ENCODE peak calls at places on chromosomes 6 and 20, in six cellular contexts. I is HepG2, G is H1, P is WTC11, T is GM12878, R is K562. Q is an unnamed sample.

GRCh38 chr6:8940356-8940755 is 505.0 kb upstream of the SLC35B3 start:
- DNase-seq in T (no peak), I (no peak), R (no peak), G (no peak), P (no peak), Q (no peak)

GRCh38 chr20:24589845-24590192 is 120.4 kb downstream of the SYNDIG1 start:
- DNase-seq in I (no peak), G (peak), P (no peak), T (no peak), R (peak), Q (no peak)

GRCh38 chr6:110951008-110951407 is 7.5 kb upstream of the GTF3C6 start:
- DNase-seq in I (no peak), P (no peak), G (no peak), T (no peak), R (no peak), Q (no peak)

GRCh38 chr6:10404799-10405524 is 9.9 kb downstream of the TFAP2A start:
- DNase-seq in T (no peak), P (no peak), I (no peak), G (no peak), R (peak), Q (peak)

GRCh38 chr6:73418081-73418741 is 23.6 kb downstream of the DDX43 start:
- DNase-seq in P (no peak), G (no peak), I (no peak), T (no peak), R (peak), Q (no peak)

GRCh38 chr6:72248621-72249020 is 362.3 kb downstream of the RIMS1 start:
- DNase-seq in I (no peak), G (no peak), R (no peak), T (no peak), P (no peak), Q (no peak)

GRCh38 chr20:13232999-13233398 is 11.9 kb downstream of the ISM1 start:
- DNase-seq in P (no peak), T (no peak), G (no peak), R (no peak), I (no peak), Q (no peak)

GRCh38 chr20:44619294-44619693 is 32.2 kb downstream of the ADA start:
- DNase-seq in R (no peak), I (no peak), P (no peak), T (no peak), G (no peak), Q (no peak)

GRCh38 chr6:163036251-163036650 is 308.5 kb downstream of the PACRG start:
- DNase-seq in T (no peak), I (no peak), R (no peak), G (no peak), P (no peak), Q (no peak)

GRCh38 chr6:93300661-93301060 is 118.7 kb downstream of the EPHA7 start:
- DNase-seq in P (no peak), I (no peak), G (no peak), R (no peak), T (no peak), Q (no peak)

GRCh38 chr6:156794546-156794945 is 17.4 kb downstream of the ARID1B start:
- DNase-seq in T (no peak), G (no peak), R (no peak), I (no peak), P (no peak), Q (no peak)

GRCh38 chr6:70219943-70220613 is 82.8 kb downstream of the COL9A1 start:
- DNase-seq in P (no peak), R (no peak), I (no peak), G (no peak), T (no peak), Q (no peak)

GRCh38 chr20:46814366-46815232 is 80.0 kb upstream of the EYA2 start:
- DNase-seq in P (peak), R (no peak), G (no peak), I (peak), T (no peak), Q (peak)

GRCh38 chr20:32012159-32012682 is 2.0 kb downstream of the CCM2L start:
- DNase-seq in T (no peak), I (no peak), R (no peak), P (no peak), G (no peak), Q (no peak)

GRCh38 chr6:2665169-2666070 is 85.3 kb downstream of the MYLK4 start:
- DNase-seq in T (no peak), G (no peak), I (no peak), P (no peak), R (no peak), Q (peak)

GRCh38 chr20:46631212-46631869 is 19.9 kb downstream of the SLC13A3 start:
- DNase-seq in P (no peak), T (no peak), R (peak), G (no peak), I (peak), Q (no peak)

GRCh38 chr6:125262026-125263013 is 39.4 kb downstream of the HDDC2 start:
- DNase-seq in P (peak), R (no peak), T (no peak), I (no peak), G (no peak), Q (no peak)

GRCh38 chr6:138560130-138560850 is 61.0 kb upstream of the NHSL1 start:
- DNase-seq in P (no peak), G (peak), R (no peak), I (peak), T (no peak), Q (no peak)

GRCh38 chr6:138245751-138246150 is 27.5 kb upstream of the PBOV1 start:
- DNase-seq in I (no peak), P (no peak), R (no peak), G (no peak), T (no peak), Q (no peak)

GRCh38 chr6:151806757-151807512 is 547 bp upstream of the ESR1 start:
- DNase-seq in R (no peak), G (peak), T (no peak), I (no peak), P (no peak), Q (peak)

DNA sequence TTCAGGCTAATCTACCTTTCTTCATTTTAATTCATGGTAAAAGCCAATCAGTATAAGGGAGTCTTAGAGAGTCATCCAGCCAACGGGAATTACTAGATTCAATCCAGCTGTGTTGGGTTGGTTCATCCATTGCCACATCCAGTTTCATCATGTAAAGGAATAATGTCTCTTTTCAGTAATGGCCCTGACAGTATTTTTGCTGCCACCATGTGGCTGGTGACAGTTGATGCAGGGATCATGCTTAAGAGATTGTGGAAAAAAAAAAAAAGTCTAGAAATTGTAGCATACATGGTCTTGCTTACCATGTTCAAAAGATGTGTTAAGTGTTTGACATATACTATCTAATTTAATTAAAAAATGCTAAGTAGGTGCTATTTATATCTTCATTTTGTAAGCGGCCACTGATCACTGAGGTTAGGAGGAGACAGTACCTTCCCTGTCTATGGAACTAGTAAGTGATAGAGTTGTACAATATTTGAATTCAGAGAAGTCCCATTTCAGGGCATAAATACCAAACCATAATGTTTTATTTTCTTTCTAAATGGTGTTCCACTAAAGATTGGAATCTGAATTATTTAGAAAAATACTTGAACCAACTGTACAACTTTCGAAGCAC is 135.9 kb downstream of the KHDRBS2 start:
- DNase-seq in G (no peak), I (peak), R (peak), T (no peak), P (no peak), Q (peak)
- TF ChIP-seq CREB1 in G (no peak), I (no peak), R (no peak), T (no peak), P (no peak), Q (no peak)

GRCh38 chr6:26474439-26474881 is 16.7 kb downstream of the BTN2A1 start:
- DNase-seq in G (no peak), R (no peak), P (no peak), I (no peak), T (no peak), Q (peak)
- TF ChIP-seq CREB1 in G (no peak), R (no peak), P (no peak), I (no peak), T (no peak), Q (no peak)

DNA sequence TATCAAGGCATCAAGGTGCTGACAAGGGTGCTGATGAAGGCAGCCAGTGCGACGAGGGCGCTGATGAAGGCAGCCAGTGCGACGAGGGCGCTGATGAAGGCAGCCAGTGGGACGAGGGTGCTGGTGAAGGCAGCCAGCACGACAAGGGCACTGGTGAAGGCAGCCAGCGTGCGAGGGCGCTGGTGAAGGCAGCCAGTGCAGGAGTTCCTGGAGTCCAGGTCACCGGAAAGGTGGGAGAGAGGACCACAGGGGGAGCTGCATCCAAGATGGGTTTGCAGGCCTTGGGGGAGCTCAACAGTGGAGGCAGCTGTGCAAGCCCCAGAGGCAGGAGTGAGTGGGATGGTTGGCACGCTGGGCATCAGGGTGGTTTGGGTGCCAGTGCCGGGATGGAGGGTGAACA is 176.3 kb downstream of the TBXT start:
- DNase-seq in G (no peak), P (no peak), T (no peak), R (no peak), I (no peak), Q (no peak)
- TF ChIP-seq CREB1 in G (no peak), P (no peak), T (no peak), R (no peak), I (no peak), Q (no peak)

GRCh38 chr20:37651932-37652331 is 41.9 kb upstream of the CTNNBL1 start:
- DNase-seq in P (peak), G (peak), T (no peak), I (peak), R (peak), Q (peak)
- TF ChIP-seq CREB1 in P (no peak), G (no peak), T (no peak), I (no peak), R (no peak), Q (no peak)

GRCh38 chr20:15141880-15142279 is 804.5 kb upstream of the FLRT3 start:
- DNase-seq in G (no peak), P (no peak), T (no peak), R (no peak), I (no peak), Q (no peak)
- TF ChIP-seq CREB1 in G (no peak), P (no peak), T (no peak), R (no peak), I (no peak), Q (no peak)

DNA sequence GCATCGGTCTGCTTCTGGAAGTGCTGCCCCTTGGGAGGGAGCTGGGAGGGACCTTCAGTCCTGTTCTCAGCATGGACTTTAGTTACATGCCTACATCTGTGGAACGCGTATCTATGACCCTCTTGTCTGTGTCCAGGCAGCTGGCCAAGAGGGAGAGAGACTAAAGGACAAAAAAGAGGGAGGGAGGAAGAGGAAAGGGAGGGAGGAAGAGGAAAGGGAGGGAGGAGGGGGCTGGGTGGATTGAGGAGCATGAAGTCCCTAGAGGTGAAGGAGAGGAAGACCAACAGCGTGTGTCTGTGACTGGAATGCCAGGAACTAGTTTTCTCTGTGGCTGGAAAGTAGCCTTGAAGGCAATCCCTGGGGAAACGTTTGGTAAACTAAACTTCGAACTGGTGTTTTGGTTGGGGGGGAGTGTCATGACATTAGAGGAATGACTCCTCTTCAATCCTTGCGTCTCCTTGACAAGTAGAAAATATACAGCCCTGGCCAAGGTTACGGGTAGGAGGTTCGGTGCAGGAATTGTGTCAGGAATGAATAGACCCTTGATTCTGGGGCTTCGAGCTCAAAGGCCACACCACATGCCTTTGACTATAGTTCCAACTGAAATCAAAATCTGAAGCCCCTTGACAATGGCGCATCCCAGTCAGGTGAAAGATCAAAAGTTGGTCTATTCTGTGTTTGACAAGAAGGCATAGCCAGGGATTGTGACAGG is 52.0 kb upstream of the PLEKHG1 start:
- DNase-seq in T (no peak), R (no peak), I (peak), G (no peak), P (peak), Q (peak)
- TF ChIP-seq CREB1 in T (no peak), R (no peak), I (no peak), G (no peak), P (no peak), Q (no peak)

GRCh38 chr6:31829633-31830492 is 2.3 kb downstream of the HSPA1B start:
- DNase-seq in T (no peak), I (no peak), G (no peak), R (peak), P (no peak), Q (peak)
- TF ChIP-seq CREB1 in T (no peak), I (no peak), G (no peak), R (no peak), P (no peak), Q (no peak)

Q was measured in GM23338.